ENCODE peak calls at places on chromosomes 2 and 18, in eight cellular contexts. H is cerebellum; M is naive thymus-derived CD4-positive, alpha-beta T cell; A is mesothelial cell of epicardium; U is iris pigment epithelial cell; Z is A549; E is T follicular helper cell; N is memory B cell. V is an unnamed sample.

GRCh38 chr2:165957030-165957675 is 3.6 kb upstream of the TTC21B start:
- DNase-seq in H (no peak), M (no peak), A (no peak), U (no peak), Z (no peak), E (no peak), N (no peak), V (no peak)

GRCh38 chr2:200786423-200786822 is 25.3 kb upstream of the BZW1 start:
- DNase-seq in H (no peak), M (no peak), A (no peak), U (peak), Z (peak), E (no peak), N (no peak), V (no peak)

GRCh38 chr18:6994053-6994452 is 123.5 kb downstream of the LAMA1 start:
- DNase-seq in H (no peak), M (no peak), A (no peak), U (peak), Z (no peak), E (no peak), N (no peak), V (peak)

GRCh38 chr2:234291765-234292204 is 205.1 kb downstream of the ARL4C start:
- DNase-seq in H (no peak), M (no peak), A (no peak), U (peak), Z (peak), E (no peak), N (no peak), V (no peak)

GRCh38 chr18:35024965-35025364 is 16.2 kb upstream of the MAPRE2 start:
- DNase-seq in H (no peak), M (no peak), A (no peak), U (peak), Z (peak), E (no peak), N (no peak), V (peak)

GRCh38 chr2:148876190-148876588 is 1.2 kb downstream of the KIF5C start:
- DNase-seq in H (no peak), M (no peak), A (no peak), U (no peak), Z (no peak), E (no peak), N (peak), V (no peak)

GRCh38 chr18:11497585-11497984 is 111.8 kb upstream of the SLC35G4 start:
- DNase-seq in H (no peak), M (no peak), A (no peak), U (peak), Z (no peak), E (no peak), N (no peak), V (no peak)

GRCh38 chr2:79801082-79801481 is 288.2 kb downstream of the CTNNA2 start:
- DNase-seq in H (no peak), M (no peak), A (no peak), U (no peak), Z (no peak), E (no peak), N (no peak), V (no peak)

GRCh38 chr2:28356095-28356911 is 36.4 kb upstream of the FOSL2 start:
- DNase-seq in H (peak), M (no peak), A (no peak), U (peak), Z (peak), E (no peak), N (no peak), V (peak)

GRCh38 chr2:16208241-16208797 is 268.0 kb downstream of the MYCN start:
- DNase-seq in H (no peak), M (no peak), A (no peak), U (no peak), Z (no peak), E (no peak), N (no peak), V (no peak)

GRCh38 chr18:10852610-10853303 is 296.6 kb downstream of the PIEZO2 start:
- DNase-seq in H (no peak), M (no peak), A (no peak), U (no peak), Z (no peak), E (no peak), N (no peak), V (no peak)

V was measured in uterus.